ENCODE peak calls at places on chromosomes 16 and 17, in five cellular contexts. P, S, G, A and K are unnamed samples.

GRCh38 chr17:45098869-45099616 is 33.3 kb downstream of the PLCD3 start:
- DNase-seq in S (peak; percentile 95), A (peak; percentile 85), G (peak; percentile 79), P (peak; percentile 51), K (peak; percentile 68)

GRCh38 chr16:58462499-58462996 is 37.4 kb upstream of the NDRG4 start:
- DNase-seq in S (no peak), A (no peak), G (no peak), P (no peak), K (no peak)

GRCh38 chr17:31842416-31843381 is 16.3 kb downstream of the COPRS start:
- DNase-seq in S (peak; percentile 86), P (peak; percentile 27), A (peak; percentile 67), G (peak; percentile 63), K (peak; percentile 74)

GRCh38 chr17:37083461-37083860 is 134.7 kb downstream of the AATF start:
- DNase-seq in G (no peak), A (no peak), P (no peak), S (no peak), K (no peak)

GRCh38 chr17:48043171-48043570 is 5.0 kb upstream of the NFE2L1 start:
- DNase-seq in A (no peak), S (no peak), P (no peak), G (no peak), K (no peak)

GRCh38 chr17:51257150-51258081 is 2.4 kb downstream of the MBTD1 start:
- DNase-seq in S (no peak), P (no peak), G (no peak), A (no peak), K (no peak)

GRCh38 chr17:34579979-34580684 is 750 bp downstream of the TMEM132E start:
- DNase-seq in A (peak; percentile 23), P (no peak), G (no peak), S (peak; percentile 50), K (no peak)

GRCh38 chr17:48597775-48598631 is 4.4 kb upstream of the HOXB5 start:
- DNase-seq in P (no peak), G (no peak), A (no peak), S (peak; percentile 84), K (peak; percentile 32)

GRCh38 chr17:57527437-57528083 is 217.5 kb downstream of the CCDC182 start:
- DNase-seq in A (no peak), G (no peak), S (no peak), P (no peak), K (no peak)

GRCh38 chr16:57795431-57795878 is 6.8 kb downstream of the KIFC3 start:
- DNase-seq in G (no peak), S (peak; percentile 50), A (peak; percentile 89), P (peak; percentile 53), K (peak; percentile 45)

GRCh38 chr17:73109603-73110002 is 17.1 kb upstream of the SLC39A11 start:
- DNase-seq in P (no peak), A (no peak), S (no peak), G (no peak), K (no peak)

GRCh38 chr17:76658387-76658705 is 14.8 kb upstream of the ST6GALNAC1 start:
- DNase-seq in A (no peak), G (no peak), S (no peak), P (no peak), K (no peak)

GRCh38 chr16:57694556-57695377 is at the start of gene DRC7:
- DNase-seq in S (peak; percentile 33), P (peak; percentile 54), A (peak; percentile 68), G (peak; percentile 36), K (peak; percentile 83)

GRCh38 chr17:19703106-19703775 is 13.1 kb downstream of the SLC47A2 start:
- DNase-seq in S (peak; percentile 23), P (no peak), G (no peak), A (no peak), K (no peak)

GRCh38 chr17:41689497-41690299 is 1.0 kb downstream of the EIF1 start:
- DNase-seq in P (no peak), A (peak; percentile 79), G (peak; percentile 37), S (no peak), K (peak; percentile 91)

GRCh38 chr17:75249564-75249963 is 11.8 kb downstream of the GGA3 start:
- DNase-seq in P (no peak), A (no peak), S (no peak), G (no peak), K (no peak)

GRCh38 chr17:58334661-58335060 is 6.1 kb upstream of the TSPOAP1 start:
- DNase-seq in S (peak; percentile 34), G (no peak), A (no peak), P (no peak), K (no peak)

GRCh38 chr17:68461122-68461539 is 3.8 kb upstream of the WIPI1 start:
- DNase-seq in S (no peak), A (no peak), G (no peak), P (no peak), K (peak; percentile 48)

GRCh38 chr17:19502517-19502916 is 31.1 kb upstream of the SLC47A1 start:
- DNase-seq in G (no peak), S (no peak), P (no peak), A (no peak), K (no peak)

GRCh38 chr17:40755231-40755630 is at the start of gene KRT25:
- DNase-seq in P (no peak), G (no peak), S (no peak), A (no peak), K (no peak)

GRCh38 chr17:18319604-18320256 is 4.6 kb downstream of the SMCR8 start:
- DNase-seq in S (peak; percentile 57), G (no peak), A (peak; percentile 63), P (no peak), K (peak; percentile 41)

GRCh38 chr17:42285346-42286050 is 2.8 kb upstream of the STAT5A start:
- DNase-seq in P (no peak), S (peak; percentile 14), A (no peak), G (no peak), K (no peak)

GRCh38 chr17:56478836-56479447 is 114.6 kb upstream of the NOG start:
- DNase-seq in S (no peak), P (peak; percentile 58), G (no peak), A (peak; percentile 53), K (peak; percentile 30)

GRCh38 chr17:83196088-83196765 is 116.8 kb downstream of the METRNL start:
- DNase-seq in S (peak; percentile 8), G (peak; percentile 12), P (no peak), A (no peak), K (no peak)

GRCh38 chr17:37698132-37698615 is 46.7 kb downstream of the HNF1B start:
- DNase-seq in A (peak; percentile 40), S (no peak), P (peak; percentile 16), G (no peak), K (no peak)

GRCh38 chr17:38885728-38886642 is 16.1 kb downstream of the LASP1 start:
- DNase-seq in A (no peak), G (no peak), P (no peak), S (no peak), K (no peak)

GRCh38 chr16:1991588-1992474 is 2.1 kb downstream of the SYNGR3 start:
- DNase-seq in G (peak; percentile 98), S (peak; percentile 91), P (peak; percentile 61), A (peak; percentile 92), K (peak; percentile 98)

GRCh38 chr16:49495596-49496355 is 122.2 kb downstream of the C16orf78 start:
- DNase-seq in G (no peak), S (no peak), P (no peak), A (no peak), K (no peak)

GRCh38 chr16:20944861-20945390 is 44.4 kb downstream of the LYRM1 start:
- DNase-seq in G (no peak), P (no peak), S (no peak), A (no peak), K (peak; percentile 68)

GRCh38 chr16:60641067-60641466 is 1395.2 kb downstream of the CDH8 start:
- DNase-seq in S (no peak), G (no peak), A (no peak), P (no peak), K (no peak)

GRCh38 chr17:10697092-10698081 is at the start of the genes ADPRM and SCO1:
- DNase-seq in A (peak; percentile 95), S (peak; percentile 95), G (peak; percentile 95), P (peak; percentile 80), K (peak; percentile 95)
- TF ChIP-seq POLR2A in A (peak; percentile 78), S (peak; percentile 96), G (peak; percentile 93), P (peak; percentile 91), K (peak; percentile 94)

GRCh38 chr16:17313085-17313611 is 157.6 kb downstream of the XYLT1 start:
- DNase-seq in P (no peak), S (peak; percentile 60), G (no peak), A (no peak), K (no peak)
- TF ChIP-seq POLR2A in P (no peak), S (no peak), G (no peak), A (no peak), K (no peak)

DNA sequence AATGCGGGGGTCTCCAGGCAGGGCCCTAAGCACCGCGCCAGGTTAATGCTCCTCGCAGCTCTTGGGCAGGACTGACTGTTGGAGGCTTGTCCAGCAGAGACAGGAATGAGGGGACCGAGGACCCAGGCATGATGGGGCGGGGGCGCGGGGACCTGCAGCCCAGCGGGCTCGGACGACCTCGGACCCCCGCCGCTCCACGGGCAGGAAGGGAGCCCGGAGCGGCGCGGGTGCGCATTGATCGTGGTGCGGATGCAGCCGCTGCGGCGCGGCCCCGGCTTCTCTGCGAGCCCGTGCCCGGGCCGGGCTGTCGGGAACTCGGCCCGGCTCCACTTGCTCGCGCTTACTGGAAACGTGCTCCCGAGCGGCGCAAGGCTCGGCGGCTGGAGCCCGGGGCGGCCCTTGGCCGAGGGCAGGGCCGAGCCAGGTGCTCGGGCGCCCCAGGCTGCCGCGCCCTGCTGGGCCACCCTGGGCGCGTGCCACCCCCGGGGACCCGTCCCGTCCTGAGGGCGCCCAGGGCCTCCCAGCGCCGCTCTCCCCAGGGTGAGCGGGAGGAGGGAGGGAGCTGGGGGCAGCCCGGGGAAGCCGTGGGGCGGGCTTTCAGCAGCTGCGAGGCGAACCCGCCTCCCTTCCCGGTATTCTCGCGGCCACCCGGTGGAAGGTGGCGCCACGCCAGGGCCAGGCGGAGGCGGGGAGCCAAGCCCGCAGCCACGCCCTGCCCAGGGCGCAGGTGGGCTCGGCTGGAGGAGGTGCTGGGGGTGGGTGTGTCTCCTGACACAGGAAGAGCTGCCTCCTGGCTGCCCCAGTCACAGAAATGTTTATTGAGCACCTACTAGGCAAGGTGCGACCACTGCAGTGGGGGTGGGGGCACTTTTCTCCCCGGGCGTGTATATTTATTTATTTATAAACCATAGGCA is 45.9 kb downstream of the SOCS3 start:
- DNase-seq in S (peak; percentile 71), A (peak; percentile 95), P (peak; percentile 92), G (peak; percentile 69), K (peak; percentile 45)
- TF ChIP-seq POLR2A in S (peak; percentile 17), A (peak; percentile 64), P (peak; percentile 93), G (peak; percentile 23), K (no peak)

DNA sequence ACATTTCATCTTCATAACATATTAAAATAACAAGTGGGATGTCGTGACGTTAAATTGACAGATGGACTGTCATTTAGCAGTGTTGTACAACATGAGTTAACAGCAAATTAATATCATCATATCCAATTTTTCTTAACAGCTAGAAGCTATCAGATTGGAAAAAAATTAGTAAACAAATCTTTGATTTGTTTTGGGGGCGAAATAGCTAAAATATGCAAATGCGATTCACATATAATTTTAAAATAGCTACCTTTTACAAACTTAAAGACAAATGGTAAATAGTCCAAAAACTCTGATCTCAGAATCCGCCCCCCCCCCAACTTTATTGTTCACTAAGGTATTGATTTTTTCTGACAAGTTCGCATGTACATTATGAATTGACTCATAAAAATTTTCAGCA is 20.3 kb upstream of the NACA2 start:
- DNase-seq in G (no peak), S (no peak), A (no peak), P (no peak), K (no peak)
- TF ChIP-seq POLR2A in G (no peak), S (no peak), A (no peak), P (no peak), K (no peak)